ENCODE peak calls at places on chromosomes 2 and 18, in nine cellular contexts. N is activated CD4-positive, alpha-beta T cell treated with anti-CD3 and anti-CD28 coated beads for 48 hours; X is IMR-90; R is GDM1; F is effector memory CD8-positive, alpha-beta T cell; A is MV-4-11; G is right cardiac atrium; O is GM18507; J is T follicular helper cell. S is an unnamed sample.

GRCh38 chr2:32342811-32343210 is 14.0 kb upstream of the BIRC6 start:
- DNase-seq in J (no peak), F (no peak), G (no peak), X (no peak), N (no peak), O (no peak), A (no peak), R (no peak), S (no peak)

GRCh38 chr18:23922939-23923338 is 91.6 kb upstream of the TTC39C start:
- DNase-seq in N (no peak), F (no peak), O (no peak), J (no peak), X (no peak), R (no peak), G (no peak), A (no peak), S (no peak)

GRCh38 chr2:105102963-105103421 is 65.1 kb downstream of the MRPS9 start:
- DNase-seq in X (peak; percentile 88), F (no peak), R (no peak), N (no peak), A (no peak), J (no peak), G (no peak), O (no peak), S (peak; percentile 77)

GRCh38 chr2:101806123-101806522 is 108.6 kb downstream of the MAP4K4 start:
- DNase-seq in X (peak; percentile 76), R (no peak), G (no peak), F (no peak), O (no peak), J (no peak), N (no peak), A (no peak), S (peak; percentile 75)

GRCh38 chr2:27379840-27380625 is 501 bp downstream of the ZNF513 start:
- DNase-seq in A (peak; percentile 65), F (peak; percentile 40), R (no peak), O (peak; percentile 22), N (no peak), X (peak; percentile 76), G (peak; percentile 89), J (peak; percentile 21), S (peak; percentile 37)

GRCh38 chr2:129176375-129176774 is 803.1 kb upstream of the RAB6C start:
- DNase-seq in J (no peak), X (no peak), O (no peak), A (no peak), F (no peak), R (no peak), G (no peak), N (no peak), S (no peak)

GRCh38 chr2:219277703-219278654 is 1.2 kb upstream of the DNAJB2 start:
- DNase-seq in J (peak; percentile 62), G (peak; percentile 89), O (peak; percentile 62), A (peak; percentile 16), X (peak; percentile 80), R (peak; percentile 49), N (peak; percentile 82), F (peak; percentile 68), S (peak; percentile 80)

GRCh38 chr18:23276456-23276855 is 141.2 kb downstream of the CABLES1 start:
- DNase-seq in R (no peak), F (no peak), N (no peak), O (no peak), X (no peak), A (no peak), J (no peak), G (peak; percentile 73), S (no peak)

GRCh38 chr2:11710210-11710609 is 36.2 kb upstream of the LPIN1 start:
- DNase-seq in F (no peak), R (no peak), J (no peak), G (no peak), O (no peak), A (no peak), X (peak; percentile 88), N (no peak), S (peak; percentile 88)

GRCh38 chr2:11757101-11757500 is 10.7 kb downstream of the LPIN1 start:
- DNase-seq in O (no peak), X (no peak), F (no peak), R (no peak), G (no peak), N (no peak), A (no peak), J (no peak), S (no peak)

GRCh38 chr18:67242001-67242400 is 274.5 kb downstream of the DSEL start:
- DNase-seq in F (no peak), J (no peak), G (no peak), N (no peak), X (no peak), A (no peak), O (no peak), R (no peak), S (peak; percentile 43)

GRCh38 chr2:132690664-132691303 is 20.8 kb upstream of the LYPD1 start:
- DNase-seq in G (no peak), J (no peak), A (no peak), R (no peak), O (no peak), F (no peak), X (peak; percentile 78), N (no peak), S (no peak)

GRCh38 chr2:28717339-28717758 is 34.3 kb upstream of the PPP1CB start:
- DNase-seq in X (peak; percentile 85), G (peak; percentile 77), J (no peak), R (peak; percentile 49), N (no peak), O (no peak), F (no peak), A (peak; percentile 99), S (peak; percentile 90)

GRCh38 chr18:63207154-63207790 is 112.3 kb downstream of the BCL2 start:
- DNase-seq in G (no peak), J (no peak), A (no peak), O (no peak), R (no peak), X (no peak), F (no peak), N (no peak), S (no peak)

GRCh38 chr2:167294031-167294774 is 405.9 kb downstream of the XIRP2 start:
- DNase-seq in A (no peak), G (peak; percentile 44), O (no peak), F (no peak), X (peak; percentile 24), R (no peak), N (peak; percentile 6), J (no peak), S (peak; percentile 10)

S was measured in epithelial cell of esophagus.